ENCODE peak calls at places on chromosomes 1 and 21, in nine cellular contexts. D is iPS-NIHi11; N is HCEC 1CT; V is dorsolateral prefrontal cortex; A is lung microvascular endothelial cell; B is LoVo; K is stimulated activated CD4-positive, alpha-beta T cell treated with anti-CD3 and anti-CD28 coated beads, Interleukin-1b, Interleukin-23, amount 100 ng/mL, for 24 hours; C is lung; W is cardiac fibroblast. S is an unnamed sample.

GRCh38 chr1:3431686-3432085 is 22.8 kb upstream of the ARHGEF16 start:
- DNase-seq in D (no peak), N (no peak), V (no peak), A (no peak), B (no peak), K (no peak), C (no peak), W (no peak), S (no peak)

GRCh38 chr1:183262628-183263220 is 76.7 kb downstream of the LAMC2 start:
- DNase-seq in D (no peak), N (no peak), V (no peak), A (no peak), B (no peak), K (no peak), C (no peak), W (no peak), S (no peak)

GRCh38 chr1:8875216-8875861 is 3.1 kb downstream of the ENO1 start:
- DNase-seq in D (no peak), N (no peak), V (no peak), A (peak), B (no peak), K (no peak), C (no peak), W (peak), S (no peak)

GRCh38 chr1:246599315-246599714 is 33.1 kb downstream of the CNST start:
- DNase-seq in D (no peak), N (no peak), V (no peak), A (no peak), B (no peak), K (no peak), C (no peak), W (no peak), S (no peak)

GRCh38 chr1:173758980-173759379 is 44.2 kb downstream of the KLHL20 start:
- DNase-seq in D (no peak), N (no peak), V (no peak), A (no peak), B (no peak), K (no peak), C (no peak), W (no peak), S (no peak)

GRCh38 chr21:46594276-46594675 is 10.6 kb downstream of the S100B start:
- DNase-seq in D (no peak), N (no peak), V (no peak), A (no peak), B (no peak), K (no peak), C (no peak), W (no peak), S (no peak)

GRCh38 chr1:9145021-9145668 is 16.2 kb upstream of the GPR157 start:
- DNase-seq in D (no peak), N (peak), V (no peak), A (peak), B (no peak), K (no peak), C (no peak), W (peak), S (no peak)

GRCh38 chr1:101300916-101301315 is 64.1 kb downstream of the S1PR1 start:
- DNase-seq in D (no peak), N (no peak), V (no peak), A (peak), B (no peak), K (no peak), C (no peak), W (no peak), S (no peak)

GRCh38 chr1:200808846-200809245 is 63.9 kb upstream of the GPR25 start:
- DNase-seq in D (no peak), N (no peak), V (no peak), A (no peak), B (no peak), K (no peak), C (no peak), W (no peak), S (no peak)

S was measured in vagina.